ENCODE peak calls at places on chromosomes 16 and 17, in eight cellular contexts. One of them, this sample, is unnamed.

GRCh38 chr17:78940708-78941107 is 15.5 kb upstream of the TIMP2 start:
- DNase-seq in MCF 10A: no peak
- DNase-seq in kidney glomerular epithelial cell: peak
- DNase-seq in amniotic stem cell: no peak
- DNase-seq in HEK293T: no peak
- DNase-seq in glomerular endothelial cell: no peak
- DNase-seq in anterior cingulate cortex: no peak
- DNase-seq in nephron progenitor cell: no peak
- DNase-seq in this sample: no peak

GRCh38 chr17:40912506-40913220 is 24.8 kb downstream of the KRT23 start:
- DNase-seq in nephron progenitor cell: no peak
- DNase-seq in amniotic stem cell: no peak
- DNase-seq in kidney glomerular epithelial cell: no peak
- DNase-seq in glomerular endothelial cell: no peak
- DNase-seq in HEK293T: no peak
- DNase-seq in anterior cingulate cortex: no peak
- DNase-seq in MCF 10A: no peak
- DNase-seq in this sample: no peak

GRCh38 chr17:7263801-7264078 is 1.5 kb upstream of the CLDN7 start:
- DNase-seq in kidney glomerular epithelial cell: no peak
- DNase-seq in nephron progenitor cell: no peak
- DNase-seq in glomerular endothelial cell: no peak
- DNase-seq in MCF 10A: no peak
- DNase-seq in HEK293T: no peak
- DNase-seq in anterior cingulate cortex: no peak
- DNase-seq in amniotic stem cell: no peak
- DNase-seq in this sample: no peak

GRCh38 chr17:80957461-80957941 is 34.1 kb upstream of the CHMP6 start:
- DNase-seq in anterior cingulate cortex: no peak
- DNase-seq in MCF 10A: no peak
- DNase-seq in amniotic stem cell: no peak
- DNase-seq in HEK293T: no peak
- DNase-seq in nephron progenitor cell: no peak
- DNase-seq in glomerular endothelial cell: no peak
- DNase-seq in kidney glomerular epithelial cell: no peak
- DNase-seq in this sample: no peak

GRCh38 chr16:79707867-79708266 is 107.3 kb upstream of the MAF start:
- DNase-seq in nephron progenitor cell: no peak
- DNase-seq in HEK293T: no peak
- DNase-seq in glomerular endothelial cell: no peak
- DNase-seq in amniotic stem cell: no peak
- DNase-seq in kidney glomerular epithelial cell: no peak
- DNase-seq in MCF 10A: peak
- DNase-seq in anterior cingulate cortex: no peak
- DNase-seq in this sample: peak

GRCh38 chr16:25692734-25693508 is 1.2 kb downstream of the HS3ST4 start:
- DNase-seq in nephron progenitor cell: peak
- DNase-seq in glomerular endothelial cell: no peak
- DNase-seq in anterior cingulate cortex: no peak
- DNase-seq in MCF 10A: no peak
- DNase-seq in amniotic stem cell: no peak
- DNase-seq in kidney glomerular epithelial cell: no peak
- DNase-seq in HEK293T: no peak
- DNase-seq in this sample: no peak

GRCh38 chr17:44871546-44871945 is 23.9 kb downstream of the HIGD1B start:
- DNase-seq in MCF 10A: no peak
- DNase-seq in amniotic stem cell: no peak
- DNase-seq in anterior cingulate cortex: no peak
- DNase-seq in glomerular endothelial cell: no peak
- DNase-seq in nephron progenitor cell: no peak
- DNase-seq in kidney glomerular epithelial cell: no peak
- DNase-seq in HEK293T: no peak
- DNase-seq in this sample: no peak

GRCh38 chr16:7051586-7052349 is 280.9 kb upstream of the RBFOX1 start:
- DNase-seq in amniotic stem cell: no peak
- DNase-seq in MCF 10A: no peak
- DNase-seq in nephron progenitor cell: no peak
- DNase-seq in HEK293T: no peak
- DNase-seq in glomerular endothelial cell: no peak
- DNase-seq in kidney glomerular epithelial cell: no peak
- DNase-seq in anterior cingulate cortex: no peak
- DNase-seq in this sample: no peak

GRCh38 chr17:79979841-79980215 is 55.8 kb downstream of the TBC1D16 start:
- DNase-seq in glomerular endothelial cell: no peak
- DNase-seq in nephron progenitor cell: no peak
- DNase-seq in kidney glomerular epithelial cell: no peak
- DNase-seq in HEK293T: no peak
- DNase-seq in anterior cingulate cortex: no peak
- DNase-seq in amniotic stem cell: no peak
- DNase-seq in MCF 10A: no peak
- DNase-seq in this sample: no peak

GRCh38 chr17:13337864-13338371 is 263.8 kb downstream of the HS3ST3A1 start:
- DNase-seq in MCF 10A: peak
- DNase-seq in HEK293T: peak
- DNase-seq in kidney glomerular epithelial cell: peak
- DNase-seq in nephron progenitor cell: peak
- DNase-seq in amniotic stem cell: peak
- DNase-seq in glomerular endothelial cell: peak
- DNase-seq in anterior cingulate cortex: no peak
- DNase-seq in this sample: peak

GRCh38 chr17:43952351-43952723 is 1.4 kb downstream of the PYY start:
- DNase-seq in nephron progenitor cell: peak
- DNase-seq in glomerular endothelial cell: no peak
- DNase-seq in amniotic stem cell: no peak
- DNase-seq in kidney glomerular epithelial cell: no peak
- DNase-seq in MCF 10A: no peak
- DNase-seq in anterior cingulate cortex: no peak
- DNase-seq in HEK293T: no peak
- DNase-seq in this sample: no peak

GRCh38 chr16:50093607-50094570 is 28.1 kb downstream of the HEATR3 start:
- DNase-seq in MCF 10A: no peak
- DNase-seq in kidney glomerular epithelial cell: no peak
- DNase-seq in HEK293T: no peak
- DNase-seq in glomerular endothelial cell: peak
- DNase-seq in amniotic stem cell: no peak
- DNase-seq in anterior cingulate cortex: no peak
- DNase-seq in nephron progenitor cell: no peak
- DNase-seq in this sample: peak

GRCh38 chr16:59899940-59900339 is 1165.8 kb upstream of the GOT2 start:
- DNase-seq in anterior cingulate cortex: no peak
- DNase-seq in HEK293T: no peak
- DNase-seq in kidney glomerular epithelial cell: no peak
- DNase-seq in amniotic stem cell: no peak
- DNase-seq in glomerular endothelial cell: no peak
- DNase-seq in MCF 10A: no peak
- DNase-seq in nephron progenitor cell: no peak
- DNase-seq in this sample: no peak

GRCh38 chr17:50904522-50905459 is 38.6 kb upstream of the TOB1 start:
- DNase-seq in HEK293T: no peak
- DNase-seq in nephron progenitor cell: no peak
- DNase-seq in glomerular endothelial cell: no peak
- DNase-seq in anterior cingulate cortex: peak
- DNase-seq in amniotic stem cell: no peak
- DNase-seq in kidney glomerular epithelial cell: no peak
- DNase-seq in MCF 10A: peak
- DNase-seq in this sample: no peak

GRCh38 chr17:44829558-44830358 is at the start of gene GJC1:
- DNase-seq in kidney glomerular epithelial cell: peak
- DNase-seq in amniotic stem cell: no peak
- DNase-seq in HEK293T: peak
- DNase-seq in nephron progenitor cell: peak
- DNase-seq in MCF 10A: peak
- DNase-seq in glomerular endothelial cell: no peak
- DNase-seq in anterior cingulate cortex: no peak
- DNase-seq in this sample: peak

GRCh38 chr17:43094129-43094834 is 30.9 kb downstream of the BRCA1 start:
- DNase-seq in nephron progenitor cell: no peak
- DNase-seq in kidney glomerular epithelial cell: peak
- DNase-seq in HEK293T: no peak
- DNase-seq in anterior cingulate cortex: no peak
- DNase-seq in glomerular endothelial cell: no peak
- DNase-seq in amniotic stem cell: no peak
- DNase-seq in MCF 10A: no peak
- DNase-seq in this sample: no peak

GRCh38 chr16:89922884-89923639 is at the start of gene TUBB3:
- DNase-seq in amniotic stem cell: peak
- DNase-seq in anterior cingulate cortex: peak
- DNase-seq in HEK293T: peak
- DNase-seq in glomerular endothelial cell: no peak
- DNase-seq in nephron progenitor cell: peak
- DNase-seq in MCF 10A: peak
- DNase-seq in kidney glomerular epithelial cell: peak
- DNase-seq in this sample: peak

GRCh38 chr17:32720671-32721070 is 156.3 kb downstream of the MYO1D start:
- DNase-seq in anterior cingulate cortex: no peak
- DNase-seq in nephron progenitor cell: no peak
- DNase-seq in amniotic stem cell: no peak
- DNase-seq in MCF 10A: no peak
- DNase-seq in HEK293T: no peak
- DNase-seq in kidney glomerular epithelial cell: peak
- DNase-seq in glomerular endothelial cell: no peak
- DNase-seq in this sample: no peak

GRCh38 chr17:19590912-19591551 is 57.4 kb downstream of the SLC47A1 start:
- DNase-seq in HEK293T: no peak
- DNase-seq in glomerular endothelial cell: no peak
- DNase-seq in anterior cingulate cortex: no peak
- DNase-seq in kidney glomerular epithelial cell: no peak
- DNase-seq in nephron progenitor cell: no peak
- DNase-seq in MCF 10A: no peak
- DNase-seq in amniotic stem cell: no peak
- DNase-seq in this sample: no peak

GRCh38 chr16:49504626-49505025 is 131.0 kb downstream of the C16orf78 start:
- DNase-seq in glomerular endothelial cell: no peak
- DNase-seq in anterior cingulate cortex: no peak
- DNase-seq in HEK293T: no peak
- DNase-seq in kidney glomerular epithelial cell: no peak
- DNase-seq in amniotic stem cell: no peak
- DNase-seq in MCF 10A: no peak
- DNase-seq in nephron progenitor cell: no peak
- DNase-seq in this sample: no peak

GRCh38 chr17:39400547-39401411 is 647 bp downstream of the FBXL20 start:
- DNase-seq in HEK293T: no peak
- DNase-seq in amniotic stem cell: no peak
- DNase-seq in MCF 10A: peak
- DNase-seq in anterior cingulate cortex: peak
- DNase-seq in nephron progenitor cell: no peak
- DNase-seq in glomerular endothelial cell: no peak
- DNase-seq in kidney glomerular epithelial cell: no peak
- DNase-seq in this sample: no peak

GRCh38 chr16:24131294-24131693 is 124.8 kb upstream of the CACNG3 start:
- DNase-seq in anterior cingulate cortex: no peak
- DNase-seq in kidney glomerular epithelial cell: no peak
- DNase-seq in HEK293T: no peak
- DNase-seq in glomerular endothelial cell: no peak
- DNase-seq in amniotic stem cell: no peak
- DNase-seq in nephron progenitor cell: no peak
- DNase-seq in MCF 10A: no peak
- DNase-seq in this sample: no peak

GRCh38 chr17:11273596-11273995 is 32.6 kb downstream of the SHISA6 start:
- DNase-seq in anterior cingulate cortex: no peak
- DNase-seq in kidney glomerular epithelial cell: no peak
- DNase-seq in amniotic stem cell: no peak
- DNase-seq in glomerular endothelial cell: no peak
- DNase-seq in MCF 10A: no peak
- DNase-seq in HEK293T: no peak
- DNase-seq in nephron progenitor cell: no peak
- DNase-seq in this sample: no peak

GRCh38 chr17:73551756-73552155 is 92.5 kb downstream of the SDK2 start:
- DNase-seq in anterior cingulate cortex: no peak
- DNase-seq in HEK293T: no peak
- DNase-seq in MCF 10A: no peak
- DNase-seq in nephron progenitor cell: no peak
- DNase-seq in amniotic stem cell: no peak
- DNase-seq in kidney glomerular epithelial cell: no peak
- DNase-seq in glomerular endothelial cell: no peak
- DNase-seq in this sample: no peak

GRCh38 chr16:14489460-14489859 is 140.6 kb downstream of the PARN start:
- DNase-seq in HEK293T: peak
- DNase-seq in glomerular endothelial cell: no peak
- DNase-seq in amniotic stem cell: no peak
- DNase-seq in nephron progenitor cell: no peak
- DNase-seq in MCF 10A: no peak
- DNase-seq in kidney glomerular epithelial cell: peak
- DNase-seq in anterior cingulate cortex: no peak
- DNase-seq in this sample: no peak

GRCh38 chr16:83992624-83993023 is 24.6 kb downstream of the NECAB2 start:
- DNase-seq in nephron progenitor cell: no peak
- DNase-seq in glomerular endothelial cell: no peak
- DNase-seq in amniotic stem cell: no peak
- DNase-seq in kidney glomerular epithelial cell: peak
- DNase-seq in anterior cingulate cortex: peak
- DNase-seq in HEK293T: no peak
- DNase-seq in MCF 10A: peak
- DNase-seq in this sample: peak

GRCh38 chr17:2421315-2422147 is 20.7 kb upstream of the MNT start:
- DNase-seq in amniotic stem cell: no peak
- DNase-seq in kidney glomerular epithelial cell: no peak
- DNase-seq in HEK293T: no peak
- DNase-seq in MCF 10A: no peak
- DNase-seq in anterior cingulate cortex: no peak
- DNase-seq in nephron progenitor cell: no peak
- DNase-seq in glomerular endothelial cell: no peak
- DNase-seq in this sample: peak

GRCh38 chr16:12463961-12464360 is 339.7 kb downstream of the CPPED1 start:
- DNase-seq in MCF 10A: no peak
- DNase-seq in kidney glomerular epithelial cell: no peak
- DNase-seq in nephron progenitor cell: no peak
- DNase-seq in amniotic stem cell: no peak
- DNase-seq in anterior cingulate cortex: no peak
- DNase-seq in HEK293T: no peak
- DNase-seq in glomerular endothelial cell: no peak
- DNase-seq in this sample: no peak

GRCh38 chr16:11715246-11715947 is 27.3 kb downstream of the TXNDC11 start:
- DNase-seq in HEK293T: no peak
- DNase-seq in kidney glomerular epithelial cell: peak
- DNase-seq in nephron progenitor cell: no peak
- DNase-seq in anterior cingulate cortex: no peak
- DNase-seq in glomerular endothelial cell: no peak
- DNase-seq in amniotic stem cell: no peak
- DNase-seq in MCF 10A: no peak
- DNase-seq in this sample: no peak

GRCh38 chr16:11689031-11689840 is 21.0 kb downstream of the SNN start:
- DNase-seq in nephron progenitor cell: no peak
- DNase-seq in HEK293T: no peak
- DNase-seq in MCF 10A: no peak
- DNase-seq in kidney glomerular epithelial cell: no peak
- DNase-seq in amniotic stem cell: no peak
- DNase-seq in anterior cingulate cortex: no peak
- DNase-seq in glomerular endothelial cell: no peak
- DNase-seq in this sample: peak

GRCh38 chr16:72666267-72666666 is 381.7 kb downstream of the ZFHX3 start:
- DNase-seq in amniotic stem cell: no peak
- DNase-seq in anterior cingulate cortex: no peak
- DNase-seq in kidney glomerular epithelial cell: no peak
- DNase-seq in MCF 10A: no peak
- DNase-seq in HEK293T: no peak
- DNase-seq in glomerular endothelial cell: no peak
- DNase-seq in nephron progenitor cell: no peak
- DNase-seq in this sample: no peak

GRCh38 chr16:77585852-77586251 is 136.5 kb upstream of the NUDT7 start:
- DNase-seq in anterior cingulate cortex: peak
- DNase-seq in kidney glomerular epithelial cell: peak
- DNase-seq in MCF 10A: peak
- DNase-seq in glomerular endothelial cell: no peak
- DNase-seq in nephron progenitor cell: no peak
- DNase-seq in amniotic stem cell: no peak
- DNase-seq in HEK293T: no peak
- DNase-seq in this sample: no peak

This sample was measured in adrenal gland.